ENCODE peak calls at places on chromosomes 3 and 15, in seven cellular contexts. B is GM12878, T is SK-N-SH, D is HCT116, I is NB4, Q is WTC11, O is endothelial cell of umbilical vein. L is an unnamed sample.

GRCh38 chr3:13884851-13885703 is 5.2 kb upstream of the WNT7A start:
- DNase-seq in B (no peak), T (peak), D (peak), I (peak), Q (peak), O (no peak), L (no peak)

GRCh38 chr15:95346856-95347255 is 983.6 kb upstream of the NR2F2 start:
- DNase-seq in B (no peak), T (no peak), D (no peak), I (no peak), Q (no peak), O (no peak), L (no peak)

GRCh38 chr3:141191097-141191749 is 40.4 kb upstream of the PXYLP1 start:
- DNase-seq in B (no peak), T (no peak), D (no peak), I (no peak), Q (no peak), O (no peak), L (no peak)

GRCh38 chr3:195774917-195775316 is 36.8 kb downstream of the MUC4 start:
- DNase-seq in B (no peak), T (peak), D (peak), I (peak), Q (peak), O (peak), L (peak)

GRCh38 chr15:80866936-80867335 is 87.8 kb downstream of the CEMIP start:
- DNase-seq in B (no peak), T (no peak), D (no peak), I (no peak), Q (peak), O (no peak), L (no peak)

GRCh38 chr15:74535388-74536084 is 5.5 kb upstream of the ARID3B start:
- DNase-seq in B (no peak), T (no peak), D (no peak), I (peak), Q (no peak), O (no peak), L (no peak)

GRCh38 chr15:64422697-64423096 is 35.1 kb downstream of the TRIP4 start:
- DNase-seq in B (no peak), T (no peak), D (no peak), I (no peak), Q (no peak), O (no peak), L (no peak)

GRCh38 chr3:151835751-151836550 is 22.0 kb downstream of the AADAC start:
- DNase-seq in B (no peak), T (no peak), D (no peak), I (peak), Q (no peak), O (no peak), L (peak)

GRCh38 chr3:46609944-46610722 is 2.2 kb upstream of the FAM240A start:
- DNase-seq in B (no peak), T (peak), D (no peak), I (no peak), Q (no peak), O (no peak), L (no peak)

GRCh38 chr3:105829229-105829628 is 39.6 kb downstream of the CBLB start:
- DNase-seq in B (no peak), T (no peak), D (no peak), I (no peak), Q (no peak), O (no peak), L (no peak)

GRCh38 chr3:69121950-69122349 is 445 bp downstream of the LMOD3 start:
- DNase-seq in B (no peak), T (no peak), D (no peak), I (no peak), Q (no peak), O (peak), L (no peak)

GRCh38 chr3:151568095-151568685 is 107.3 kb upstream of the IGSF10 start:
- DNase-seq in B (no peak), T (peak), D (no peak), I (no peak), Q (no peak), O (no peak), L (no peak)

GRCh38 chr3:2657408-2657807 is 452.8 kb downstream of the IL5RA start:
- DNase-seq in B (no peak), T (no peak), D (no peak), I (peak), Q (no peak), O (no peak), L (no peak)

GRCh38 chr3:2656806-2657205 is 453.4 kb downstream of the IL5RA start:
- DNase-seq in B (no peak), T (no peak), D (no peak), I (no peak), Q (no peak), O (no peak), L (no peak)

GRCh38 chr3:2657971-2658370 is 452.2 kb downstream of the IL5RA start:
- DNase-seq in B (no peak), T (no peak), D (no peak), I (no peak), Q (no peak), O (no peak), L (no peak)

GRCh38 chr3:2661078-2661477 is 449.1 kb downstream of the IL5RA start:
- DNase-seq in B (no peak), T (no peak), D (no peak), I (no peak), Q (no peak), O (no peak), L (no peak)

DNA sequence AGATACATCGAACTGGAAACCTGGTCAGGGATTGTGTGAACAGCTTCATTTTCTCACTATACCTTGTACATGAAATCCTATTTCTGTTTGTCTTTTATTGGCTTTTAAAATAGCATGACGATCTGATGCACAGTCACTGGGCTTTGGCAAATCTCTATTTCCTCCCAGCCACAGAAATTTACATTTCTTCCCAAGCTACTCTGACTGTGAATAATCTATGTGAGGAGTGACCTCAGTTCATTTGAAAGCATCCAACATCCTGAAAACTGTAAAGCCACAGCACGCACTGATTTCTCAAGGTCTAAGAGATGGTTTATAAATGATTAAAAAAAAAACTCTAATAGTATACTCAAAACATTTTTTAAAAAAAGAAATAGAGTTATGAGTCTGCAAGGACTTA is 450.3 kb downstream of the IL5RA start:
- DNase-seq in B (no peak), T (no peak), D (no peak), I (no peak), Q (no peak), O (no peak), L (no peak)
- TF ChIP-seq MAX in B (no peak), T (no peak), D (no peak), I (no peak), Q (no peak), O (no peak), L (no peak)

DNA sequence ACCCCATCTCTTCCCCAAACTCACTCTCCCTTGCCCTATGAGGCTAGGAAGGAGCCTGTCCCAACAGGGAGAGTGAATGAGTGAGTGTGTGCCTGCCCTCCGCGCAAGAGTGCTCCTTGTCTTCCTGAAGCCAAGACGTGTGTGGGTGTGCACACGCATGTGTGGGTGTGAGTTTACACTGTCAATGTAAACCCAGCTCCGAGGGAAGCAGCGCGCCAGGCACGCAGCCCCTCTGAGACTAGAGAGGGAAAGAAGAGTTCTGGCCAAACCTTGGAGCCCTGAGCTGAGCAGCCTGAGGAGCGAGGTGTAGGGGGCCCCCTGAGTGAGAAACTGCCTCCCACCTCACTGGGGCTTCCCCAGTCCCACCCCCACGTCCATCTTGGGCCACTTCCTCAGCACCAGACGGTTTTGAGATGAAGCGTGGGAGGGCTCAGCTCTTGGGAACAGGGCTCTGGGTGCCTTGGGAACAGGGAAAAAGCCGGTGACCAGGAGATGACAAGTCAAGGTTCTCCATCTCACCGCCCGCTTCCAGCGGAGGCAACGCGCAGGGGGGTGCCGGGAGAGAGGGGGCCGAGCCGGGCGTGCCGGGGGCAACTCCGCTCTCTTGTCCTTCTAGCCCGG is 5.1 kb downstream of the MECOM start:
- DNase-seq in B (no peak), T (peak), D (no peak), I (no peak), Q (peak), O (peak), L (no peak)
- TF ChIP-seq MAX in B (no peak), T (no peak), D (no peak), I (no peak), Q (no peak), O (no peak), L (no peak)

GRCh38 chr3:176362191-176362731 is 835.0 kb downstream of the TBL1XR1 start:
- DNase-seq in B (no peak), T (no peak), D (no peak), I (no peak), Q (peak), O (no peak), L (no peak)
- TF ChIP-seq MAX in B (no peak), T (no peak), D (no peak), I (no peak), Q (no peak), O (no peak), L (no peak)

GRCh38 chr15:47516576-47517371 is 200.5 kb upstream of the SEMA6D start:
- DNase-seq in B (no peak), T (no peak), D (no peak), I (no peak), Q (no peak), O (no peak), L (no peak)
- TF ChIP-seq MAX in B (no peak), T (no peak), D (no peak), I (no peak), Q (no peak), O (no peak), L (no peak)

GRCh38 chr3:108202834-108203233 is 19.4 kb downstream of the IFT57 start:
- DNase-seq in B (no peak), T (no peak), D (no peak), I (peak), Q (peak), O (no peak), L (no peak)

GRCh38 chr3:108201258-108201657 is 21.0 kb downstream of the IFT57 start:
- DNase-seq in B (no peak), T (no peak), D (no peak), I (no peak), Q (no peak), O (no peak), L (no peak)

GRCh38 chr3:108200024-108200423 is 22.2 kb downstream of the IFT57 start:
- DNase-seq in B (no peak), T (no peak), D (no peak), I (no peak), Q (no peak), O (no peak), L (no peak)

GRCh38 chr3:108202080-108202479 is 20.1 kb downstream of the IFT57 start:
- DNase-seq in B (no peak), T (no peak), D (no peak), I (no peak), Q (no peak), O (no peak), L (no peak)
- TF ChIP-seq MAX in B (no peak), T (no peak), D (no peak), I (no peak), Q (no peak), O (no peak), L (no peak)

GRCh38 chr15:83435202-83435601 is 11.9 kb upstream of the SH3GL3 start:
- DNase-seq in B (no peak), T (no peak), D (no peak), I (no peak), Q (no peak), O (no peak), L (no peak)

GRCh38 chr15:83435782-83436181 is 11.4 kb upstream of the SH3GL3 start:
- DNase-seq in B (no peak), T (no peak), D (no peak), I (peak), Q (no peak), O (no peak), L (no peak)

GRCh38 chr15:83436513-83437158 is 10.5 kb upstream of the SH3GL3 start:
- DNase-seq in B (no peak), T (peak), D (peak), I (peak), Q (no peak), O (peak), L (peak)
- TF ChIP-seq MAX in B (no peak), T (no peak), D (no peak), I (no peak), Q (no peak), O (no peak), L (no peak)

GRCh38 chr3:122232485-122232884 is 49.0 kb downstream of the CASR start:
- DNase-seq in B (no peak), T (no peak), D (no peak), I (no peak), Q (no peak), O (no peak), L (no peak)

GRCh38 chr3:122231781-122232180 is 48.3 kb downstream of the CASR start:
- DNase-seq in B (no peak), T (no peak), D (no peak), I (no peak), Q (no peak), O (no peak), L (no peak)

GRCh38 chr3:122234117-122234516 is 50.6 kb downstream of the CASR start:
- DNase-seq in B (no peak), T (no peak), D (no peak), I (no peak), Q (no peak), O (no peak), L (no peak)

GRCh38 chr3:122235147-122235546 is 51.7 kb downstream of the CASR start:
- DNase-seq in B (peak), T (no peak), D (no peak), I (no peak), Q (no peak), O (no peak), L (no peak)

DNA sequence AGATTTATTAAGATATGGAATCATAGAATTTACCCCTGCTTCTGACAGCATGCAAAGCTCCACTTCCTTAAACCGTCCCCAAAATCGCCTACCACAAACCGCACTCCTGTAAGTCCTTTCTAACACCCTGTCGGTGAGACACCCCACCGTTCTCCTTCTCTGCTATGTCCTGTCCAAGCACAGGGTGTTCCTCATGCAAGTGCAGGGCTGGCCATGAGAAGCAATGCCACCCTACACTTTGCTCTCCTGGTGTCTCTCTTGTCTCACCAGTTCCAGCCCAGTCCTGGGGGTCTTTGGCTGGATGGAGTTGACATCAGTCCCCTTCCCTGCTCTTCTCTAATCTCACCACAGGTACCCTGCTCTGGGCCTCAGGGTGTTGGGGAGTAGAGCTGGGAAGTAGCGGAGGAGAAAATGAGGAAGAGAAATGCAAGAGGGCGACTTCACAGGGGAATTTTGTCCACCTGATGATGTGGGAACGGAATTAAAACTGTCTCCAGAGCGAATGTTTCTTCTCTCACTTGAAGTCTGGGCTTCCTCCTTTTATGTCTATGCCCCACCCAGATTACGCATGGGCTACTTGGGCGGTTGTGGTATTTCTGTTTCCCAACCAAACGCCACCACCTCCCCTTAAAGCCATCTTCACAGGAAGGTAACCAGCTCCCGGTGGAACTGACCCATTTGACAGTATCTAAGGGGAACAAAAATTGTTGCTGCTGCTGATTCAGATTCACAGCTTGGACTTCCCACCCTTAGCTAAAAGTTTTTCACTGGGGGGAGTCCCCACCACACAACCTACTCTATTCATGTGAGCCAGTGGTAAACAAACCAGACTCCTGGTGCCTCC is 49.9 kb downstream of the CASR start:
- DNase-seq in B (peak), T (no peak), D (no peak), I (peak), Q (no peak), O (no peak), L (no peak)
- TF ChIP-seq MAX in B (no peak), T (no peak), D (no peak), I (peak), Q (no peak), O (no peak), L (no peak)

GRCh38 chr3:142628806-142629205 is 32.6 kb downstream of the PLS1 start:
- DNase-seq in B (peak), T (no peak), D (no peak), I (peak), Q (no peak), O (no peak), L (no peak)
- TF ChIP-seq MAX in B (no peak), T (no peak), D (no peak), I (no peak), Q (no peak), O (no peak), L (no peak)

GRCh38 chr3:34858067-34858466 is 781.3 kb upstream of the ARPP21 start:
- DNase-seq in B (no peak), T (no peak), D (no peak), I (no peak), Q (no peak), O (no peak), L (no peak)

GRCh38 chr3:34859741-34860140 is 779.6 kb upstream of the ARPP21 start:
- DNase-seq in B (no peak), T (no peak), D (no peak), I (no peak), Q (no peak), O (no peak), L (no peak)

GRCh38 chr3:34856577-34856976 is 782.7 kb upstream of the ARPP21 start:
- DNase-seq in B (no peak), T (no peak), D (no peak), I (no peak), Q (no peak), O (no peak), L (no peak)

GRCh38 chr3:34856081-34856480 is 783.2 kb upstream of the ARPP21 start:
- DNase-seq in B (no peak), T (no peak), D (no peak), I (no peak), Q (no peak), O (no peak), L (no peak)
- TF ChIP-seq MAX in B (no peak), T (no peak), D (no peak), I (no peak), Q (no peak), O (no peak), L (no peak)

DNA sequence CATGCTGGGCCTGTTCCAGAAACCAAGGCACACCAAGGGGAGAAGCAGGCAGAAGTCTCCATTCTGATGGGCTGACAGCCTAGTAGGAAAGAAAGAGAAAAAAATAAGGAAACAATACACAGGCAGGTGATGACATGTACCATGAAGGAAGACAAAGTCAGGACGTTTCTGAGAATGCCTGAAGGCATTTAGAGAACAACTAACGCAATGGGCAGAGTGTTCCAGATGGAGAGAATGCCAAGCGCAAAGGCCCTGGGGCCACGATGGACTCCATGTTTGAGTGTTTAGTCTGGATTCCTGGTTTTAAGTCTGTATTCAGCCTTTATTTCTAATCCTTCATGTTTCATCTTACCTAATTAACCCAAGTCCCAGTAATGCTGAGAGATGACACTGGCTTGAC is 5.8 kb upstream of the ACAD9 start:
- DNase-seq in B (no peak), T (no peak), D (no peak), I (no peak), Q (no peak), O (no peak), L (no peak)
- TF ChIP-seq MAX in B (no peak), T (no peak), D (no peak), I (no peak), Q (no peak), O (no peak), L (no peak)

L was measured in A549.